ENCODE peak calls at places on chromosome 13, in four cellular contexts. Y is A549, P is IMR-90, O is adrenal gland. K is an unnamed sample. For H3K4me1, the result is how much of the 10 kb centered on the place peaks cover.

GRCh38 chr13:102571075-102571474 is 25.7 kb upstream of the TPP2 start:
- DNase-seq in Y (no peak), P (no peak), O (no peak), K (no peak)

GRCh38 chr13:78786399-78786879 is 127.5 kb upstream of the OBI1 start:
- DNase-seq in Y (no peak), P (no peak), O (no peak), K (no peak)

GRCh38 chr13:21511841-21512240 is 52.7 kb upstream of the ZDHHC20 start:
- DNase-seq in Y (no peak), P (peak), O (no peak), K (no peak)

GRCh38 chr13:47241446-47241845 is 344.6 kb upstream of the HTR2A start:
- DNase-seq in Y (no peak), P (no peak), O (no peak), K (peak)

GRCh38 chr13:76522083-76522755 is 364.0 kb downstream of the KCTD12 start:
- DNase-seq in Y (no peak), P (peak), O (no peak), K (peak)

GRCh38 chr13:105806335-105806920 is 729.0 kb downstream of the EFNB2 start:
- DNase-seq in Y (no peak), P (no peak), O (no peak), K (no peak)

GRCh38 chr13:109787135-109787954 is 962 bp upstream of the IRS2 start:
- DNase-seq in Y (no peak), P (peak), O (peak), K (peak)

GRCh38 chr13:21221268-21221667 is 44.8 kb downstream of the MRPL57 start:
- DNase-seq in Y (no peak), P (no peak), O (no peak), K (no peak)

GRCh38 chr13:82758056-82758455 is 1124.2 kb downstream of the SLITRK1 start:
- DNase-seq in Y (no peak), P (peak), O (peak), K (peak)

GRCh38 chr13:77696006-77696862 is 1.3 kb upstream of the SLAIN1 start:
- DNase-seq in Y (no peak), P (no peak), O (no peak), K (no peak)

GRCh38 chr13:114134111-114134943 is 1.9 kb upstream of the RASA3 start:
- DNase-seq in Y (no peak), P (no peak), O (no peak), K (no peak)

GRCh38 chr13:80336335-80336734 is 4.6 kb downstream of the SPRY2 start:
- DNase-seq in Y (no peak), P (peak), O (no peak), K (no peak)

GRCh38 chr13:52454459-52454824 is 836 bp upstream of the CKAP2 start:
- DNase-seq in Y (no peak), P (peak), O (no peak), K (peak)

GRCh38 chr13:102309110-102309509 is 92.7 kb downstream of the FGF14 start:
- DNase-seq in Y (no peak), P (no peak), O (no peak), K (no peak)

GRCh38 chr13:29418026-29418425 is 177.5 kb downstream of the SLC7A1 start:
- DNase-seq in Y (no peak), P (no peak), O (no peak), K (no peak)

GRCh38 chr13:66071608-66072007 is 1158.5 kb downstream of the PCDH9 start:
- DNase-seq in Y (no peak), P (no peak), O (no peak), K (no peak)

GRCh38 chr13:80012281-80012680 is 328.6 kb downstream of the SPRY2 start:
- DNase-seq in Y (no peak), P (no peak), O (peak), K (no peak)

GRCh38 chr13:42274386-42275097 is 2.6 kb downstream of the AKAP11 start:
- DNase-seq in Y (no peak), P (no peak), O (no peak), K (no peak)

GRCh38 chr13:38687246-38688229 is 661 bp downstream of the FREM2 start:
- DNase-seq in Y (no peak), P (no peak), O (no peak), K (peak)

GRCh38 chr13:110387451-110388140 is 80.5 kb downstream of the COL4A2 start:
- DNase-seq in Y (no peak), P (peak), O (peak), K (no peak)

GRCh38 chr13:46304546-46304945 is 82.5 kb downstream of the RUBCNL start:
- DNase-seq in Y (no peak), P (no peak), O (no peak), K (no peak)

GRCh38 chr13:39353988-39354387 is 249.0 kb downstream of the LHFPL6 start:
- DNase-seq in Y (no peak), P (peak), O (no peak), K (no peak)

GRCh38 chr13:76944457-76944856 is 3.9 kb upstream of the ACOD1 start:
- DNase-seq in Y (no peak), P (peak), O (peak), K (no peak)

GRCh38 chr13:51311957-51312520 is 27.5 kb upstream of the SERPINE3 start:
- DNase-seq in Y (no peak), P (no peak), O (no peak), K (no peak)

GRCh38 chr13:44111701-44112100 is 232.0 kb downstream of the LACC1 start:
- DNase-seq in Y (no peak), P (no peak), O (no peak), K (no peak)
- H3K4me3 ChIP-seq in Y (no peak), P (no peak), O (no peak), K (no peak)

DNA sequence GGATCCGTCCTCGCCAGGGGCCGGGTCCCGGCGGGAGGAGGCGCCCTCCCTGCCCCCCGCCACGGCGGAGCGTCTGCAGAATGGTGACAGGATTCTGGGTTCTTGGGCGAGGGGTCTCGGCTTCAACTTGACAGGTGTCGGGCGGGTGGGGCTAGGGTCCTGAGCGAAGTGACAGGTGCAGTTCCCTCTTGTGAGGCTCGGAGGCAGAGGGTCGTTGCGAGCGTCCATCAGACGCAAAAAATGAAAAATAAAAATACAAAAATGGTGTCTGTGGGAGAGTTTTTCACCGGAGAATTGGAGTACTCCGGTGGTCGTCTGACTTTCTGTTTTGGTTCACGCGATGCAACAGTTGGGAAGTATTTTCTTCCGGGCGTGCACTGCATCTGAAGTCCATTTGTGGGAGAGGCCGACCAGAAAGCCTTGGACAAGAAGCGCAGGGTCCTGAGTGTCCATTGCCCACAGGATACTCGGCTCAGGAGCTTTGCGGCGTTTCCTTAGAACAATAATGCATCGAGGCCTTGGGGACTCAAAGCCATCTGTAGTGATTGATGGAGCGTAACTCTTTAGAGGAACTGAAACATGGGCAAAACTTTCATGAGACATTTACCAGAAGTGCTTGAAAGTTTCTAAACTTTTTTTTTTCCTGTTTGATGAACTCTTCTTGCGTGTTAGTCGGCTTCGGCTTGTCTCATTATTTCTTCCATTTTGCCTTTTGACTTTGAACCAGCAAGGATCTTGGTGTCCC is 753 bp downstream of the RB1 start:
- DNase-seq in Y (peak), P (peak), O (peak), K (no peak)
- TF ChIP-seq CTCF in Y (no peak), P (peak), O (no peak), K (no peak)

DNA sequence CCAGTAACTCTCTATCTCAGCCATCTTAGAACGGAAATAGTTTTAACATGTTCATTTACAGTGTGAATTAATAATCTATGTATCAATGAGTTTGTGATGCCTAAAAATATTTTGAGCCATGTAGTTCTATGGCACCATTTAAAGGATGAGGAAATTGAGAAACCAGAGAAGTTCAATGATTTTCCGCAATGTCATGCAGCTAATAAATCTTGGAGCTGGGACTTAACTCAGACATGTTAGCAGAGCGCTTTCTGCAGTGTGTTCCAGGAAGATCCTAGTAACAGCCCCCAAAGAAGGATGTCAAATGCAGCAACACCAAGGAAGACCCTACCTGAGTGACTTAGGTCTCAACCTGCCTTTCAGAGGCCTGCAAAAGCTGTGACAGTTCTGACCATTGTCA is 99.3 kb upstream of the RAP2A start:
- DNase-seq in Y (no peak), P (no peak), O (no peak), K (no peak)
- H3K4me1 ChIP-seq in Y (under half), P (under half), O (half or more), K (under half)

DNA sequence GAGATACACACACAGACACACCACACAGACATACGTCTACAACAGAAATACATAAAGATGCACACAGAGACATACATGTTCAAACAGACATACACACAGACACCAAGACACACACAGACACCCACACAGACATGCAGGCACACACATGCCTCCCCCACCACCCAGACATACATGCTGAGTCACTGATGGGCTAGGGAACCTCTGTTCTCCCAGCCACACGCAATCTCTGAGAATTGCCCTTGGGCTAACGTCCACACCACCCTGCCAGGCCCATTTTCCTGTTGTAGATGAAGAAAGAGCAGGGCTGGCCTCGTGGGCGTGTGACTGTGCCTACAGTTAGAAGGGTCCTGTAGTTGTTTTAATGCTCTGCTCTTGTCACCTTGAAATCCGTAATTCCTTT is 261.9 kb downstream of the KCNRG start:
- DNase-seq in Y (no peak), P (no peak), O (no peak), K (no peak)
- H3K4me3 ChIP-seq in Y (no peak), P (no peak), O (no peak), K (no peak)

GRCh38 chr13:71754407-71754974 is 112.5 kb downstream of the DACH1 start:
- DNase-seq in Y (no peak), P (no peak), O (no peak), K (no peak)
- TF ChIP-seq CTCF in Y (no peak), P (no peak), O (no peak), K (no peak)

GRCh38 chr13:40559915-40560314 is 106.5 kb downstream of the FOXO1 start:
- DNase-seq in Y (no peak), P (no peak), O (no peak), K (no peak)

GRCh38 chr13:40563350-40564125 is 102.9 kb downstream of the FOXO1 start:
- DNase-seq in Y (no peak), P (no peak), O (peak), K (peak)

GRCh38 chr13:40565282-40566148 is 100.9 kb downstream of the FOXO1 start:
- DNase-seq in Y (no peak), P (no peak), O (no peak), K (no peak)

GRCh38 chr13:40564342-40564997 is 102.0 kb downstream of the FOXO1 start:
- DNase-seq in Y (no peak), P (no peak), O (peak), K (no peak)

DNA sequence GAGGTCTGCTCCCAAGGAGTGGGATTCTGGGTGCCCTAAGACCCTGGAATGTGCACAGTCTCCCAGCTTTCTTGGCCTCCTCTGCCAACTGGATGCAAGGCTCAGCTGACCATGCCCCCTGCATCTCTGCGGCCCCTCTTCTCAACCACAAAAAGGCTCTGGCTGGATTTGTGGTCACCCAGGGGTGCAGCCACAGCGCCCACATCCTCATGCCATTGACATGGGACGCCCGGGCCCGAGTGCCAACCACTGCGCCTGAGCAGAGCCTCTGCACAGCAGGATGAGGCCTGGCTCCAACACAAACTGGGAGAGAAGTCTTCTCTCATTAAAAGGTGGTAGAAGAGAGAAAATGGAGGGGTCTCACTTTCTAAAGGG is 103.5 kb downstream of the FOXO1 start:
- DNase-seq in Y (no peak), P (no peak), O (no peak), K (no peak)
- H3K4me1 ChIP-seq in Y (under half), P (under half), O (under half), K (under half)